ENCODE peak calls at places on chromosomes 11 and 22, in four cellular contexts. One of them, this sample, is unnamed.
A peak's percentile ranks its signal among the peaks of the same experiment; 100 is the strongest.

GRCh38 chr11:83039566-83039965 is 32.1 kb downstream of the RAB30 start:
- DNase-seq in stimulated activated CD8-positive, alpha-beta memory T cell treated with anti-CD3 and anti-CD28 coated beads, Interleukin-4, amount 100 ng/mL, for 4 hours: no peak
- DNase-seq in K562: no peak
- DNase-seq in T47D: no peak
- DNase-seq in this sample: no peak

GRCh38 chr11:68792400-68792955 is 41.2 kb upstream of the TESMIN start:
- DNase-seq in stimulated activated CD8-positive, alpha-beta memory T cell treated with anti-CD3 and anti-CD28 coated beads, Interleukin-4, amount 100 ng/mL, for 4 hours: no peak
- DNase-seq in K562: no peak
- DNase-seq in T47D: no peak
- DNase-seq in this sample: no peak

GRCh38 chr11:27972432-27973170 is 135.4 kb downstream of the KIF18A start:
- DNase-seq in stimulated activated CD8-positive, alpha-beta memory T cell treated with anti-CD3 and anti-CD28 coated beads, Interleukin-4, amount 100 ng/mL, for 4 hours: no peak
- DNase-seq in K562: no peak
- DNase-seq in T47D: no peak
- DNase-seq in this sample: no peak

GRCh38 chr11:1946812-1947480 is at the start of gene MRPL23:
- DNase-seq in stimulated activated CD8-positive, alpha-beta memory T cell treated with anti-CD3 and anti-CD28 coated beads, Interleukin-4, amount 100 ng/mL, for 4 hours: no peak
- DNase-seq in K562: no peak
- DNase-seq in T47D: no peak
- DNase-seq in this sample: no peak

GRCh38 chr11:114785820-114786219 is 107.5 kb downstream of the NXPE2 start:
- DNase-seq in stimulated activated CD8-positive, alpha-beta memory T cell treated with anti-CD3 and anti-CD28 coated beads, Interleukin-4, amount 100 ng/mL, for 4 hours: no peak
- DNase-seq in K562: no peak
- DNase-seq in T47D: no peak
- DNase-seq in this sample: no peak

GRCh38 chr11:44727373-44728084 is 767 bp downstream of the TSPAN18 start:
- DNase-seq in stimulated activated CD8-positive, alpha-beta memory T cell treated with anti-CD3 and anti-CD28 coated beads, Interleukin-4, amount 100 ng/mL, for 4 hours: peak; percentile 54
- DNase-seq in K562: peak; percentile 87
- DNase-seq in T47D: peak; percentile 100
- DNase-seq in this sample: peak; percentile 93

GRCh38 chr11:98630736-98631135 is 390.0 kb upstream of the CNTN5 start:
- DNase-seq in stimulated activated CD8-positive, alpha-beta memory T cell treated with anti-CD3 and anti-CD28 coated beads, Interleukin-4, amount 100 ng/mL, for 4 hours: no peak
- DNase-seq in K562: no peak
- DNase-seq in T47D: no peak
- DNase-seq in this sample: peak; percentile 51

GRCh38 chr11:10524471-10524870 is 16.5 kb downstream of the RNF141 start:
- DNase-seq in stimulated activated CD8-positive, alpha-beta memory T cell treated with anti-CD3 and anti-CD28 coated beads, Interleukin-4, amount 100 ng/mL, for 4 hours: no peak
- DNase-seq in K562: no peak
- DNase-seq in T47D: no peak
- DNase-seq in this sample: no peak

GRCh38 chr11:117456027-117456720 is 128.5 kb downstream of the CEP164 start:
- DNase-seq in stimulated activated CD8-positive, alpha-beta memory T cell treated with anti-CD3 and anti-CD28 coated beads, Interleukin-4, amount 100 ng/mL, for 4 hours: no peak
- DNase-seq in K562: no peak
- DNase-seq in T47D: no peak
- DNase-seq in this sample: no peak

GRCh38 chr11:123653997-123654565 is 343 bp downstream of the SCN3B start:
- DNase-seq in stimulated activated CD8-positive, alpha-beta memory T cell treated with anti-CD3 and anti-CD28 coated beads, Interleukin-4, amount 100 ng/mL, for 4 hours: no peak
- DNase-seq in K562: peak; percentile 59
- DNase-seq in T47D: no peak
- DNase-seq in this sample: peak; percentile 89

GRCh38 chr11:3230636-3231549 is 1.3 kb downstream of the MRGPRE start:
- DNase-seq in stimulated activated CD8-positive, alpha-beta memory T cell treated with anti-CD3 and anti-CD28 coated beads, Interleukin-4, amount 100 ng/mL, for 4 hours: no peak
- DNase-seq in K562: peak; percentile 15
- DNase-seq in T47D: no peak
- DNase-seq in this sample: no peak

GRCh38 chr11:44529895-44530412 is 35.5 kb upstream of the CD82 start:
- DNase-seq in stimulated activated CD8-positive, alpha-beta memory T cell treated with anti-CD3 and anti-CD28 coated beads, Interleukin-4, amount 100 ng/mL, for 4 hours: no peak
- DNase-seq in K562: no peak
- DNase-seq in T47D: no peak
- DNase-seq in this sample: no peak

GRCh38 chr11:75265851-75266531 is 25.4 kb downstream of the TPBGL start:
- DNase-seq in stimulated activated CD8-positive, alpha-beta memory T cell treated with anti-CD3 and anti-CD28 coated beads, Interleukin-4, amount 100 ng/mL, for 4 hours: no peak
- DNase-seq in K562: no peak
- DNase-seq in T47D: no peak
- DNase-seq in this sample: peak; percentile 41

GRCh38 chr11:48090174-48090573 is 109.8 kb downstream of the PTPRJ start:
- DNase-seq in stimulated activated CD8-positive, alpha-beta memory T cell treated with anti-CD3 and anti-CD28 coated beads, Interleukin-4, amount 100 ng/mL, for 4 hours: no peak
- DNase-seq in K562: no peak
- DNase-seq in T47D: no peak
- DNase-seq in this sample: peak; percentile 39

GRCh38 chr11:9574806-9575530 is 1.5 kb downstream of the WEE1 start:
- DNase-seq in stimulated activated CD8-positive, alpha-beta memory T cell treated with anti-CD3 and anti-CD28 coated beads, Interleukin-4, amount 100 ng/mL, for 4 hours: no peak
- DNase-seq in K562: peak; percentile 73
- DNase-seq in T47D: no peak
- DNase-seq in this sample: peak; percentile 76

GRCh38 chr11:134050541-134051383 is 18.1 kb upstream of the JAM3 start:
- DNase-seq in stimulated activated CD8-positive, alpha-beta memory T cell treated with anti-CD3 and anti-CD28 coated beads, Interleukin-4, amount 100 ng/mL, for 4 hours: peak; percentile 44
- DNase-seq in K562: peak; percentile 89
- DNase-seq in T47D: peak; percentile 95
- DNase-seq in this sample: peak; percentile 85

GRCh38 chr11:31870609-31871309 is 59.6 kb upstream of the PAX6 start:
- DNase-seq in stimulated activated CD8-positive, alpha-beta memory T cell treated with anti-CD3 and anti-CD28 coated beads, Interleukin-4, amount 100 ng/mL, for 4 hours: no peak
- DNase-seq in K562: peak; percentile 38
- DNase-seq in T47D: peak; percentile 48
- DNase-seq in this sample: peak; percentile 96

GRCh38 chr11:117703209-117703608 is 93.8 kb downstream of the DSCAML1 start:
- DNase-seq in stimulated activated CD8-positive, alpha-beta memory T cell treated with anti-CD3 and anti-CD28 coated beads, Interleukin-4, amount 100 ng/mL, for 4 hours: no peak
- DNase-seq in K562: no peak
- DNase-seq in T47D: no peak
- DNase-seq in this sample: peak; percentile 65

GRCh38 chr11:13896175-13896989 is 66.1 kb upstream of the SPON1 start:
- DNase-seq in stimulated activated CD8-positive, alpha-beta memory T cell treated with anti-CD3 and anti-CD28 coated beads, Interleukin-4, amount 100 ng/mL, for 4 hours: no peak
- DNase-seq in K562: no peak
- DNase-seq in T47D: no peak
- DNase-seq in this sample: no peak

GRCh38 chr11:115724709-115725108 is 220.5 kb upstream of the CADM1 start:
- DNase-seq in stimulated activated CD8-positive, alpha-beta memory T cell treated with anti-CD3 and anti-CD28 coated beads, Interleukin-4, amount 100 ng/mL, for 4 hours: no peak
- DNase-seq in K562: no peak
- DNase-seq in T47D: peak; percentile 78
- DNase-seq in this sample: no peak

GRCh38 chr11:26134481-26135355 is 197.2 kb upstream of the ANO3 start:
- DNase-seq in stimulated activated CD8-positive, alpha-beta memory T cell treated with anti-CD3 and anti-CD28 coated beads, Interleukin-4, amount 100 ng/mL, for 4 hours: no peak
- DNase-seq in K562: no peak
- DNase-seq in T47D: no peak
- DNase-seq in this sample: peak; percentile 68

GRCh38 chr22:47067911-47068654 is 305.6 kb downstream of the TBC1D22A start:
- DNase-seq in stimulated activated CD8-positive, alpha-beta memory T cell treated with anti-CD3 and anti-CD28 coated beads, Interleukin-4, amount 100 ng/mL, for 4 hours: no peak
- DNase-seq in K562: no peak
- DNase-seq in T47D: no peak
- DNase-seq in this sample: peak; percentile 15

GRCh38 chr11:62148271-62148980 is 24.6 kb downstream of the INCENP start:
- DNase-seq in stimulated activated CD8-positive, alpha-beta memory T cell treated with anti-CD3 and anti-CD28 coated beads, Interleukin-4, amount 100 ng/mL, for 4 hours: no peak
- DNase-seq in K562: no peak
- DNase-seq in T47D: no peak
- DNase-seq in this sample: peak; percentile 28

GRCh38 chr11:1832989-1833365 is 1.8 kb upstream of the SYT8 start:
- DNase-seq in stimulated activated CD8-positive, alpha-beta memory T cell treated with anti-CD3 and anti-CD28 coated beads, Interleukin-4, amount 100 ng/mL, for 4 hours: no peak
- DNase-seq in K562: no peak
- DNase-seq in T47D: no peak
- DNase-seq in this sample: peak; percentile 66

GRCh38 chr11:61892085-61892370 is 683 bp upstream of the FADS3 start:
- DNase-seq in stimulated activated CD8-positive, alpha-beta memory T cell treated with anti-CD3 and anti-CD28 coated beads, Interleukin-4, amount 100 ng/mL, for 4 hours: no peak
- DNase-seq in K562: no peak
- DNase-seq in T47D: no peak
- DNase-seq in this sample: no peak